ENCODE peak calls at places on chromosome 15, in eight cellular contexts. U is A673, R is lower leg skin, K is pancreas, D is spleen, I is fibroblast of villous mesenchyme, O is HepG2, M is OCI-LY7. J is an unnamed sample.

GRCh38 chr15:64970696-64971095 is 19.0 kb downstream of the SPG21 start:
- DNase-seq in I (no peak), R (no peak), D (no peak), K (no peak), M (no peak), U (no peak), O (no peak), J (no peak)

GRCh38 chr15:49860101-49860500 is 239.3 kb downstream of the DTWD1 start:
- DNase-seq in M (no peak), I (peak), U (no peak), D (no peak), K (no peak), R (no peak), O (no peak), J (peak)

GRCh38 chr15:76057332-76058000 is 2.3 kb upstream of the TMEM266 start:
- DNase-seq in M (peak), O (peak), I (peak), K (peak), R (no peak), U (peak), D (no peak), J (peak)

GRCh38 chr15:56693761-56694160 is 39.5 kb downstream of the ZNF280D start:
- DNase-seq in M (no peak), K (no peak), R (no peak), O (no peak), U (no peak), I (peak), D (no peak), J (peak)

GRCh38 chr15:35444557-35445204 is 101.3 kb downstream of the DPH6 start:
- DNase-seq in M (peak), D (no peak), O (peak), I (peak), U (peak), R (no peak), K (no peak), J (peak)

GRCh38 chr15:57439128-57440030 is 63.1 kb downstream of the CGNL1 start:
- DNase-seq in O (no peak), M (no peak), R (no peak), K (no peak), U (no peak), I (no peak), D (no peak), J (no peak)

GRCh38 chr15:101496198-101496986 is 6.9 kb upstream of the PCSK6 start:
- DNase-seq in O (no peak), M (no peak), R (peak), K (no peak), D (peak), I (no peak), U (no peak), J (no peak)

GRCh38 chr15:39171944-39172368 is 408.9 kb upstream of the THBS1 start:
- DNase-seq in I (peak), K (peak), D (no peak), U (peak), M (no peak), O (peak), R (peak), J (peak)

GRCh38 chr15:69161878-69162213 is 1.4 kb downstream of the GLCE start:
- DNase-seq in M (no peak), D (no peak), K (no peak), O (no peak), I (no peak), U (no peak), R (no peak), J (no peak)

GRCh38 chr15:33451385-33451784 is 140.6 kb downstream of the RYR3 start:
- DNase-seq in O (no peak), M (no peak), K (no peak), I (no peak), D (no peak), U (no peak), R (no peak), J (no peak)

GRCh38 chr15:51625236-51625635 is 2.7 kb upstream of the DMXL2 start:
- DNase-seq in M (no peak), R (no peak), K (no peak), I (no peak), D (no peak), O (no peak), U (no peak), J (no peak)

GRCh38 chr15:67761343-67761742 is 64.0 kb upstream of the SKOR1 start:
- DNase-seq in U (no peak), K (no peak), M (peak), D (no peak), R (no peak), O (peak), I (no peak), J (no peak)
- H3K4me3 ChIP-seq in U (no peak), K (no peak), M (peak), D (no peak), R (no peak), O (no peak), I (no peak), J (no peak)

DNA sequence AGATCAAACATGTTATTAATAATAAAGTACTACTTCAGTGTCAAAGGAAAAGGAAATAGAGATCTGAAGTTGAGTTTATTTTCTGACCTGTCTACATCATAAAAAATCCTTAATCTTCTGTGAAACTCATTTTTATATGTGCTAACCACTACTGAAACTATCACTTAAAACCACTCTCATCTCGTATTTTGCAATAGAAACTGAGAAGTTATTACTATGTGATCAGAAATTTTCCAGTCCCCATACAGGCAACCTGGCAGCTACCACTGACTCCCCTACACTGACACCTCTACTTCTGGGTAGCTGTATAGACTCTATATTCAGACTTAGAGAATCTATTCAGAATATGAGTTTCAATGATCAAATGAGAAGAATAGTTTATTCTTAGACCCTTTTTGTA is 8.3 kb downstream of the HDGFL3 start:
- DNase-seq in R (no peak), D (no peak), M (no peak), O (no peak), K (no peak), U (no peak), I (no peak), J (no peak)
- H3K4me3 ChIP-seq in R (no peak), D (no peak), M (no peak), O (no peak), K (no peak), U (no peak), I (no peak), J (no peak)

GRCh38 chr15:43183270-43183669 is 1.9 kb upstream of the CCNDBP1 start:
- DNase-seq in D (no peak), R (no peak), I (no peak), K (no peak), M (no peak), U (no peak), O (no peak), J (no peak)

GRCh38 chr15:43186003-43186353 is 775 bp downstream of the CCNDBP1 start:
- DNase-seq in D (no peak), O (no peak), U (no peak), M (no peak), R (no peak), K (no peak), I (no peak), J (peak)

GRCh38 chr15:43185161-43186002 is at the start of gene CCNDBP1:
- DNase-seq in K (peak), O (peak), U (peak), M (peak), D (peak), I (peak), R (peak), J (peak)

GRCh38 chr15:43187544-43188155 is 2.4 kb downstream of the CCNDBP1 start:
- DNase-seq in O (peak), I (peak), D (no peak), K (no peak), M (peak), R (no peak), U (peak), J (peak)

GRCh38 chr15:43184407-43185160 is 619 bp upstream of the CCNDBP1 start:
- DNase-seq in O (no peak), R (no peak), M (no peak), I (no peak), D (no peak), U (no peak), K (no peak), J (no peak)
- H3K4me3 ChIP-seq in O (no peak), R (no peak), M (peak), I (peak), D (peak), U (peak), K (no peak), J (peak)

GRCh38 chr15:38085104-38085503 is 150.7 kb downstream of the TMCO5A start:
- DNase-seq in R (no peak), K (no peak), M (peak), I (no peak), D (no peak), O (no peak), U (no peak), J (no peak)

GRCh38 chr15:38085931-38086562 is 151.6 kb downstream of the TMCO5A start:
- DNase-seq in I (peak), R (no peak), K (no peak), O (no peak), M (no peak), D (no peak), U (no peak), J (peak)

GRCh38 chr15:38080651-38081271 is 146.3 kb downstream of the TMCO5A start:
- DNase-seq in O (no peak), R (no peak), K (no peak), D (no peak), M (no peak), U (no peak), I (no peak), J (no peak)

GRCh38 chr15:38088971-38089370 is 154.5 kb downstream of the TMCO5A start:
- DNase-seq in O (no peak), M (no peak), I (no peak), K (no peak), D (no peak), R (no peak), U (no peak), J (peak)

GRCh38 chr15:38084289-38084688 is 149.8 kb downstream of the TMCO5A start:
- DNase-seq in U (no peak), K (no peak), D (no peak), R (no peak), O (no peak), I (no peak), M (peak), J (no peak)
- H3K4me3 ChIP-seq in U (no peak), K (no peak), D (no peak), R (no peak), O (no peak), I (no peak), M (peak), J (no peak)

GRCh38 chr15:74648051-74648622 is 32.5 kb downstream of the CLK3 start:
- DNase-seq in K (no peak), D (no peak), R (peak), U (no peak), O (no peak), M (no peak), I (no peak), J (no peak)

GRCh38 chr15:74642724-74643367 is 27.2 kb downstream of the CLK3 start:
- DNase-seq in I (peak), K (no peak), O (no peak), R (peak), U (peak), M (no peak), D (no peak), J (peak)

GRCh38 chr15:74642328-74642723 is 26.7 kb downstream of the CLK3 start:
- DNase-seq in M (no peak), D (no peak), K (no peak), U (no peak), R (peak), O (no peak), I (no peak), J (no peak)

GRCh38 chr15:74641151-74641550 is 25.5 kb downstream of the CLK3 start:
- DNase-seq in M (no peak), I (no peak), D (no peak), R (no peak), U (no peak), K (no peak), O (no peak), J (no peak)

DNA sequence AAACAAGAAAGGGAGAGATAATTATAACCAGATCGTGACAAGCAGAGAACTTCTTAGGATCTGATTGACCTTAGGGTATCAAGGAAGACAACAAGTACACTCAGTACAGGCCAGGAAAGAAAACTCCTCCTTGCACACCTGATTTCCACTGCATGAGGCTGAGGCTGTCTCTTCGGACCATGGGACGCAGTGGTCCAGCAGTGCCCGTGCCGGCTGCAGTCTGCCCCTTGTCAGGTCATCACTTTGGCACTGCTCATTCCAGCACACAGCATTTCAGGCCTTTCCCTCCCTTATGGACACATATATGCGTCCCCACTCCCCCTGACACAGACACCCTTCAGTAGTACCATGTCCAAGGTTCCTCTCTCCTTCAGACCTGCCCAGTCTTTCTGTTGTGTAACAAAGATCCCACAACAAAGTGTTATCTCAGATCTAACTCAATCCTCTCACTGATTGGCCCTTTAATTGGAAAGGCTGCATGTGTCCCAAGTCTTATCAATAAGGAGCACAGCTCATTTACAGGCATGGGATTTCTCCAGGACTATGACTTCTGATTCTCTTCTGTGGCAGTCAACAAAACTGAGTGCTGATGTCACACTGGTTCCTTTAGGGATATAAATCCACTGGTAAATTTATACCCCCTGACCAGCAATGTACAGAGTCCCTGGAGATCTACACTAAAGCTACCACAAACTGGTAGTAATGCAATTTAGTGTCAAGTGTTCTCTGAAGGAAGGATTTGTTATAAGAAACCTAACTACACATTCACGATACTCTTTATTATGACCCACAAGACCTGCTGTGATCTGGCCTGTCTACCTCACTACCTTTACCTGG is 27.9 kb downstream of the CLK3 start:
- DNase-seq in M (no peak), I (no peak), O (no peak), K (no peak), D (no peak), U (no peak), R (peak), J (no peak)
- H3K4me3 ChIP-seq in M (no peak), I (no peak), O (no peak), K (no peak), D (no peak), U (no peak), R (no peak), J (no peak)

GRCh38 chr15:89409184-89409992 is 74.8 kb upstream of the POLG start:
- DNase-seq in U (no peak), R (no peak), I (no peak), O (no peak), D (no peak), M (no peak), K (no peak), J (no peak)
- H3K4me3 ChIP-seq in U (no peak), R (no peak), I (no peak), O (no peak), D (peak), M (no peak), K (no peak), J (peak)

GRCh38 chr15:77311618-77312398 is 108.1 kb downstream of the PEAK1 start:
- DNase-seq in O (peak), K (no peak), M (no peak), U (no peak), I (peak), D (no peak), R (no peak), J (no peak)

GRCh38 chr15:77312523-77312922 is 107.4 kb downstream of the PEAK1 start:
- DNase-seq in O (no peak), U (no peak), K (no peak), D (no peak), I (peak), R (no peak), M (no peak), J (peak)

GRCh38 chr15:77305953-77306352 is 114.0 kb downstream of the PEAK1 start:
- DNase-seq in M (no peak), I (no peak), U (no peak), D (no peak), K (no peak), R (no peak), O (no peak), J (no peak)

GRCh38 chr15:77311020-77311419 is 108.9 kb downstream of the PEAK1 start:
- DNase-seq in U (no peak), D (no peak), M (no peak), O (no peak), R (no peak), K (no peak), I (no peak), J (no peak)
- H3K4me3 ChIP-seq in U (no peak), D (no peak), M (no peak), O (no peak), R (no peak), K (no peak), I (no peak), J (no peak)

GRCh38 chr15:99507732-99508571 is 57.8 kb upstream of the MEF2A start:
- DNase-seq in I (peak), M (no peak), R (no peak), U (no peak), K (no peak), O (no peak), D (peak), J (peak)
- H3K4me3 ChIP-seq in I (no peak), M (no peak), R (no peak), U (no peak), K (no peak), O (peak), D (peak), J (no peak)

J was measured in AG10803.